ENCODE peak calls at places on chromosomes 13 and 19, in six cellular contexts. W is adrenal gland, Q is RWPE1, H is right atrium auricular region, A is endothelial cell, I is fibroblast of mammary gland. Y is an unnamed sample.

GRCh38 chr19:37943480-37943879 is 36.5 kb downstream of the SIPA1L3 start:
- DNase-seq in W (no peak), Q (no peak), H (no peak), A (no peak), I (no peak), Y (no peak)

GRCh38 chr13:37919329-37919880 is 49.8 kb upstream of the TRPC4 start:
- DNase-seq in W (no peak), Q (no peak), H (no peak), A (no peak), I (no peak), Y (no peak)

GRCh38 chr19:31127132-31127967 is 221.9 kb downstream of the TSHZ3 start:
- DNase-seq in W (no peak), Q (no peak), H (no peak), A (no peak), I (peak), Y (no peak)

GRCh38 chr13:110290811-110291210 is 16.1 kb downstream of the COL4A1 start:
- DNase-seq in W (no peak), Q (no peak), H (no peak), A (no peak), I (no peak), Y (no peak)

GRCh38 chr13:21683034-21683733 is 12.3 kb downstream of the FGF9 start:
- DNase-seq in W (peak), Q (peak), H (no peak), A (no peak), I (peak), Y (no peak)

GRCh38 chr19:7230826-7231225 is 63.4 kb downstream of the INSR start:
- DNase-seq in W (peak), Q (no peak), H (peak), A (no peak), I (no peak), Y (no peak)

GRCh38 chr13:44583126-44583525 is 7.0 kb upstream of the TSC22D1 start:
- DNase-seq in W (no peak), Q (no peak), H (no peak), A (no peak), I (no peak), Y (no peak)

GRCh38 chr19:19321143-19321577 is 531 bp downstream of the MAU2 start:
- DNase-seq in W (no peak), Q (no peak), H (no peak), A (no peak), I (peak), Y (no peak)

GRCh38 chr13:23472189-23472588 is 38.7 kb upstream of the SACS start:
- DNase-seq in W (no peak), Q (no peak), H (no peak), A (no peak), I (no peak), Y (no peak)

GRCh38 chr19:53768401-53768800 is 55.7 kb downstream of the NLRP12 start:
- DNase-seq in W (no peak), Q (no peak), H (no peak), A (no peak), I (no peak), Y (no peak)

GRCh38 chr13:26976336-26976735 is 195.3 kb downstream of the USP12 start:
- DNase-seq in W (no peak), Q (no peak), H (no peak), A (no peak), I (no peak), Y (no peak)

GRCh38 chr19:5036733-5037681 is 68.1 kb downstream of the KDM4B start:
- DNase-seq in W (peak), Q (no peak), H (no peak), A (no peak), I (no peak), Y (no peak)

GRCh38 chr19:3275068-3275582 is 50.7 kb downstream of the CELF5 start:
- DNase-seq in W (no peak), Q (no peak), H (no peak), A (peak), I (no peak), Y (no peak)

GRCh38 chr13:41075034-41075433 is 13.7 kb downstream of the WBP4 start:
- DNase-seq in W (peak), Q (peak), H (no peak), A (peak), I (peak), Y (no peak)

GRCh38 chr13:67726979-67727378 is 496.8 kb upstream of the PCDH9 start:
- DNase-seq in W (peak), Q (no peak), H (no peak), A (no peak), I (no peak), Y (no peak)

GRCh38 chr19:51259348-51260245 is 8.7 kb downstream of the SIGLECL1 start:
- DNase-seq in W (peak), Q (peak), H (no peak), A (peak), I (peak), Y (no peak)

GRCh38 chr13:95112883-95113282 is 188.4 kb downstream of the ABCC4 start:
- DNase-seq in W (no peak), Q (no peak), H (no peak), A (no peak), I (no peak), Y (no peak)

GRCh38 chr19:42267644-42268141 is 1.4 kb upstream of the CIC start:
- DNase-seq in W (no peak), Q (no peak), H (no peak), A (no peak), I (no peak), Y (no peak)

GRCh38 chr19:55248704-55249103 is 10.1 kb downstream of the PPP6R1 start:
- DNase-seq in W (no peak), Q (no peak), H (no peak), A (no peak), I (no peak), Y (no peak)

GRCh38 chr13:106083620-106084350 is 451.7 kb downstream of the EFNB2 start:
- DNase-seq in W (no peak), Q (peak), H (no peak), A (peak), I (peak), Y (no peak)

GRCh38 chr13:45700971-45701900 is 884 bp upstream of the CBY2 start:
- DNase-seq in W (no peak), Q (no peak), H (peak), A (no peak), I (no peak), Y (no peak)

GRCh38 chr19:10936661-10937084 is 8.1 kb downstream of the TIMM29 start:
- DNase-seq in W (peak), Q (peak), H (no peak), A (peak), I (peak), Y (no peak)

GRCh38 chr13:18949489-18949761 is 232.2 kb downstream of the TUBA3C start:
- DNase-seq in W (no peak), Q (no peak), H (no peak), A (no peak), I (no peak), Y (no peak)

GRCh38 chr19:45161715-45162463 is 1.1 kb upstream of the NKPD1 start:
- DNase-seq in W (no peak), Q (no peak), H (no peak), A (peak), I (peak), Y (no peak)

GRCh38 chr13:105871768-105872167 is 663.7 kb downstream of the EFNB2 start:
- DNase-seq in W (no peak), Q (no peak), H (no peak), A (no peak), I (no peak), Y (no peak)

GRCh38 chr19:46748325-46749109 is 2.3 kb upstream of the STRN4 start:
- DNase-seq in W (peak), Q (no peak), H (no peak), A (peak), I (peak), Y (no peak)

GRCh38 chr19:43501661-43502418 is 2.7 kb downstream of the PHLDB3 start:
- DNase-seq in W (no peak), Q (no peak), H (no peak), A (peak), I (no peak), Y (no peak)

GRCh38 chr13:80441968-80442367 is 101.0 kb upstream of the SPRY2 start:
- DNase-seq in W (no peak), Q (no peak), H (no peak), A (no peak), I (no peak), Y (no peak)

GRCh38 chr19:14248578-14249011 is 42.6 kb upstream of the ADGRL1 start:
- DNase-seq in W (no peak), Q (no peak), H (no peak), A (peak), I (peak), Y (no peak)

GRCh38 chr13:66501187-66501586 is 728.9 kb downstream of the PCDH9 start:
- DNase-seq in W (no peak), Q (no peak), H (no peak), A (no peak), I (peak), Y (no peak)

DNA sequence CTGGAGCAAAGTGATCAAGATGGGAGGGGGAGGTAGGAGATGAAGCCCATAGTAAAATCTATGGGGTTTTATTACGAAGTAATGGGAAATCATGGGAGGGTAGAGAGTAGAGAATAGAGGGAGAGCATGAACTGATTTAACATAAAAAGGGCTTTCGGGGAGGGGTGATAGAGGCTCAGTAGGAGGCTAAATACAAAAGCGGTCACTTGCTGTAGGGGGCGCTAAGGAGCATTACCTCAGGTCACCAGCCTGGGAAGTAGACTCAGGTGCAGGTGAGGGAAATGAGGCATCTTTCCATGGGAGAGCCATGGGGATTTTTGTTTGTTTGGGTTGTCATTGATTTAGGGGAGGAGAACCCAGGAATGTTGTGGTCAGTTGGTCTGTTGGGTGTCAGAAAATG is 14.1 kb downstream of the KRTDAP start:
- DNase-seq in W (no peak), Q (no peak), H (no peak), A (no peak), I (no peak), Y (no peak)
- TF ChIP-seq CTCF in W (no peak), Q (no peak), H (no peak), A (no peak), I (peak), Y (no peak)

DNA sequence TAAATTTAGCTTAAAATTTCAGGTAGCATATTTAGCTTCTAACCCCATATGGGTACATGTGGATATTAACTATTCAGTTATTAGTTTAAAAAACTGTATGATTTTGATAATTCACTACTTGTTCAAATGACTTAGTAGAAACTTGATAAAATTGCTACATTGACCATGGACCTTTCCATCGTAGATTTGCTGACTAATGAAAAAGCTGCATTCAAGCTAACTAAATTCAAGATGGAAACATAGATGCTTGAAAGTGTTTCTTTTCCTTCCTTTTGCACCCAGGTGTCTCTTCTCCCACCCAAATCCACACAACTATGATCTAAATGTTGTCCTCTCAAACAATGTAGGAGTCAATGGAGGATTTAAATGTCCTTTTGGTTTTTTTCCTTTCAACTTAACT is 439.2 kb downstream of the TBC1D4 start:
- DNase-seq in W (no peak), Q (no peak), H (no peak), A (no peak), I (no peak), Y (no peak)
- TF ChIP-seq CTCF in W (no peak), Q (no peak), H (no peak), A (no peak), I (no peak), Y (no peak)

GRCh38 chr13:113854238-113855011 is 9.5 kb downstream of the GAS6 start:
- DNase-seq in W (no peak), Q (no peak), H (peak), A (no peak), I (peak), Y (no peak)
- TF ChIP-seq CTCF in W (no peak), Q (no peak), H (no peak), A (no peak), I (no peak), Y (no peak)

DNA sequence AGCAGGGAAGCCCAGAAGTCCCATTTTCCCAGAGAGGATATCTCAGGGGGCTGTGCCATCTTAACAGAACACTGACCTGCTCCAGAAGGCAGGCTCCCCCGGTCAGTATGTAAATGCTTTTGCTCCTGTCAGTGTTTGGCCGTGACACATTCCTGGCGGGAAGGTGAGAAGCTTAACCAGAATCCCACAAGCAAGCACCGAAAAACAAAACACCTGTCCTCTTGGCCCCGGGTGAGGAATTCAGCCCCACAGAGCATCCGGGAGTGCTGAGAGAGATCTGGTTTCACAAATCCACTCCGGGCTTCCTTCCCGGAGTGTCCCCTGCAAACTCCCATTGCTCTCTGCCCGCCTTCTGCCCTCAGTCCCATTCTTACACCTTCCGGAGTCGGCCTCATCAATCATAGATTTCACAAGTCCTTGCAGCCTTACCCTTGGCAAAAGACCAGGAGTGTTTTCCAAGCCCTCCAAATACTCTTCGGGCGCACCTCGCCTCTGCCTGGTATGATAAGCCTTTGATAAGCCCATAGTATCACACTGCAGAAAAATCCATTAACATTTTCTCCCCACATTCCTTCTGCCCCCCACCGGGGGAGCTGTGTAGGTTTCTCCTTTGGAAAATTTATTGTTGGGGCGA is 12.2 kb downstream of the TPM4 start:
- DNase-seq in W (peak), Q (no peak), H (no peak), A (no peak), I (no peak), Y (no peak)
- TF ChIP-seq CTCF in W (no peak), Q (no peak), H (peak), A (peak), I (peak), Y (no peak)

GRCh38 chr19:28980236-28980868 is 232.6 kb downstream of the UQCRFS1 start:
- DNase-seq in W (no peak), Q (no peak), H (no peak), A (no peak), I (peak), Y (no peak)

GRCh38 chr19:28984315-28984714 is 228.6 kb downstream of the UQCRFS1 start:
- DNase-seq in W (no peak), Q (no peak), H (no peak), A (no peak), I (no peak), Y (no peak)

GRCh38 chr19:28977826-28978225 is 235.1 kb downstream of the UQCRFS1 start:
- DNase-seq in W (no peak), Q (no peak), H (no peak), A (peak), I (no peak), Y (no peak)

GRCh38 chr19:28985201-28985600 is 227.8 kb downstream of the UQCRFS1 start:
- DNase-seq in W (no peak), Q (no peak), H (no peak), A (no peak), I (no peak), Y (no peak)

GRCh38 chr19:28981994-28982393 is 231.0 kb downstream of the UQCRFS1 start:
- DNase-seq in W (no peak), Q (no peak), H (no peak), A (no peak), I (no peak), Y (no peak)
- TF ChIP-seq CTCF in W (no peak), Q (no peak), H (no peak), A (no peak), I (no peak), Y (no peak)

GRCh38 chr19:556611-557382 is 12.9 kb downstream of the GZMM start:
- DNase-seq in W (no peak), Q (no peak), H (no peak), A (no peak), I (no peak), Y (no peak)

GRCh38 chr19:558770-559439 is 13.5 kb upstream of the BSG start:
- DNase-seq in W (no peak), Q (no peak), H (no peak), A (no peak), I (no peak), Y (no peak)

GRCh38 chr19:548841-549830 is 5.3 kb downstream of the GZMM start:
- DNase-seq in W (no peak), Q (no peak), H (no peak), A (no peak), I (no peak), Y (no peak)

GRCh38 chr19:555474-555808 is 11.6 kb downstream of the GZMM start:
- DNase-seq in W (no peak), Q (no peak), H (no peak), A (no peak), I (no peak), Y (no peak)

DNA sequence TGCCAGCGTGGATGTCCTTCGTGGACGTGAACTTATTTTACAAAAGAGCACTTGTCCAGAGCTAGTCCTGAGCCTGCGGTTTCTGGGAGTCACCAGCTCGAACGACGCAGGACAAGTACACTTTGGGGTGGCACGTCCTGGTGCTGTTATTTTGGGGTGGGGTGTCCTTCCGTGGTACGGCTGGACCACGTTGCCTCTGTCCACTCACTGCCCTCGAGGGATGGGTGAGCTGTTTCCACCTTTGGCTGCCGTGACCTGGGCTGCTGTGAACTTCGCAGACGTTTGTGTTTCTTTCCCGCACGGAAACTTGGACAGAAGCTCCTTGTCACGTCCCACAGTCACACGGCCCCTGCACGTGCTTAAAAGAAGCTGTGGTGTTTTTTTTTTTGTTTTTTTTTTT is 11.0 kb downstream of the GZMM start:
- DNase-seq in W (no peak), Q (no peak), H (no peak), A (no peak), I (no peak), Y (no peak)
- TF ChIP-seq CTCF in W (no peak), Q (no peak), H (no peak), A (no peak), I (no peak), Y (no peak)

GRCh38 chr19:15540435-15540834 is 32.1 kb downstream of the CYP4F22 start:
- DNase-seq in W (no peak), Q (no peak), H (no peak), A (no peak), I (no peak), Y (no peak)
- TF ChIP-seq CTCF in W (no peak), Q (no peak), H (no peak), A (no peak), I (no peak), Y (no peak)

DNA sequence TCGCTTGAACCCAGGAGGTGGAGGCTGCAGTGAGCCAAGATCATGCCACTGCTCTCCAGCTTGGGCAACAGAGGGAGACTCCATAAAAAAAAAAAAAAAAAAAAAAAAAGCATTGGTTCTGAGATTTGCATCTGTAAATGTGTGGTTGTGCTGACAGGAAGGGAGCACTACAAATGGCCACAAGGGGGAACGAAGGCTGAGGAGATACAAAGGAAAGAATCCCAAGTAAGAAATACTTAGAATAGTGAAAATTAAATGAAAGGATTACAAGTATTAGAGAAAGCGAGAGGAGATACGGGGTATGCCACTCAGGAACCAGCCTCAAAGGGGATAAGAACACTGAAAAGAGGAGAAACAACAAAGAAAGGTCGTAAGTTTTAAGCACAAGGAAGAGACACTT is 284.9 kb downstream of the KLF12 start:
- DNase-seq in W (no peak), Q (peak), H (no peak), A (peak), I (peak), Y (no peak)
- TF ChIP-seq CTCF in W (peak), Q (no peak), H (peak), A (peak), I (peak), Y (peak)

GRCh38 chr13:93951153-93951552 is 528.3 kb downstream of the DCT start:
- DNase-seq in W (no peak), Q (no peak), H (no peak), A (no peak), I (peak), Y (no peak)
- TF ChIP-seq CTCF in W (no peak), Q (no peak), H (peak), A (no peak), I (peak), Y (no peak)

DNA sequence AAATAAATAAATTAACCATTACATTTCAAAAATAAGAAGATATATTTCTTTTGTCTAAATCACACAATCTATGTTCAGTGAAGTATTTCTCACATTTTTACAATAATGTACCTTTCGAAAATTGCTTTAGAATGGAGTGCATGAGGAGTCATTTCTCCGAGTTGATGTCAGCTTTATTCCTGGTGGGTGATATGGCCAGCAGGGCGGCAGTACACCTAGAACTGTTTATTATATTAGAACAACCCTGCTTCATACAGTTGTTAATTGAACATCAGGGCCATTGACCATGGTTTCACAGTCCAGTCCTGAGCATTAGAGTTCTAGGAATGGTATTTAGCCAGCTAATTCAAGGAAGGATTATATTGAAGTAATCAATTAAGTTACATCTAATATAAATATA is 696.3 kb upstream of the SLC10A2 start:
- DNase-seq in W (no peak), Q (no peak), H (no peak), A (no peak), I (no peak), Y (no peak)
- TF ChIP-seq CTCF in W (no peak), Q (no peak), H (no peak), A (peak), I (no peak), Y (no peak)